ENCODE peak calls at places on chromosomes 16 and 17, in four cellular contexts. W is H1; N is CD8-positive, alpha-beta T cell; Q is GM06990. M is an unnamed sample.
A peak's percentile ranks its signal among the peaks of the same experiment; 100 is the strongest.

GRCh38 chr16:89357055-89357454 is 133.3 kb downstream of the ANKRD11 start:
- DNase-seq in W (no peak), N (peak; percentile 38), Q (no peak), M (no peak)

GRCh38 chr16:89720520-89720858 is 209 bp downstream of the VPS9D1 start:
- DNase-seq in W (no peak), N (no peak), Q (no peak), M (peak; percentile 56)

GRCh38 chr17:61235821-61236197 is 163.8 kb upstream of the TBX2 start:
- DNase-seq in W (no peak), N (no peak), Q (no peak), M (no peak)

GRCh38 chr17:73476890-73477350 is 165.1 kb upstream of the CDC42EP4 start:
- DNase-seq in W (no peak), N (no peak), Q (no peak), M (no peak)

GRCh38 chr16:4536391-4537106 is 2.0 kb downstream of the CDIP1 start:
- DNase-seq in W (no peak), N (no peak), Q (no peak), M (no peak)

GRCh38 chr17:4453821-4454591 is 20.3 kb downstream of the SPNS3 start:
- DNase-seq in W (no peak), N (no peak), Q (no peak), M (no peak)

GRCh38 chr17:36931697-36932382 is 5.4 kb upstream of the LHX1 start:
- DNase-seq in W (no peak), N (no peak), Q (no peak), M (no peak)

GRCh38 chr17:39736319-39737165 is 1.2 kb upstream of the GRB7 start:
- DNase-seq in W (no peak), N (no peak), Q (no peak), M (no peak)

GRCh38 chr17:28282596-28282995 is 36.4 kb upstream of the TMEM97 start:
- DNase-seq in W (no peak), N (no peak), Q (no peak), M (no peak)

GRCh38 chr17:48011405-48012150 is 26.0 kb downstream of the COPZ2 start:
- DNase-seq in W (no peak), N (peak; percentile 44), Q (no peak), M (peak; percentile 42)

GRCh38 chr16:69932691-69933392 is 18.3 kb upstream of the CLEC18A start:
- DNase-seq in W (no peak), N (no peak), Q (no peak), M (no peak)

GRCh38 chr17:17500999-17501605 is 4.9 kb upstream of the RASD1 start:
- DNase-seq in W (no peak), N (no peak), Q (no peak), M (no peak)

GRCh38 chr17:81976332-81977210 is 858 bp upstream of the ASPSCR1 start:
- DNase-seq in W (no peak), N (no peak), Q (peak; percentile 46), M (peak; percentile 58)

GRCh38 chr17:59377410-59377809 is 46.0 kb downstream of the YPEL2 start:
- DNase-seq in W (no peak), N (no peak), Q (no peak), M (no peak)

GRCh38 chr16:75208861-75209505 is 2.0 kb upstream of the CTRB2 start:
- DNase-seq in W (no peak), N (no peak), Q (no peak), M (no peak)

GRCh38 chr17:82664701-82665182 is 16.5 kb upstream of the WDR45B start:
- DNase-seq in W (no peak), N (no peak), Q (no peak), M (no peak)

GRCh38 chr16:75053791-75054555 is 55.1 kb downstream of the ZNRF1 start:
- DNase-seq in W (no peak), N (no peak), Q (no peak), M (no peak)

GRCh38 chr16:56643080-56643778 is 4.8 kb downstream of the MT1A start:
- DNase-seq in W (no peak), N (peak; percentile 67), Q (peak; percentile 37), M (peak; percentile 71)

M was measured in CD4-positive, alpha-beta memory T cell.